ENCODE peak calls at places on chromosomes 13 and 19, in seven cellular contexts. C, N, X, L, H, O and S are unnamed samples.

GRCh38 chr13:97540696-97541095 is 106.7 kb downstream of the RAP2A start:
- DNase-seq in O (no peak), C (no peak), N (no peak), H (no peak), X (no peak), L (no peak), S (no peak)

GRCh38 chr13:76677047-76677446 is 209.2 kb downstream of the KCTD12 start:
- DNase-seq in L (peak), O (peak), X (no peak), C (no peak), H (no peak), N (no peak), S (no peak)

GRCh38 chr13:42548731-42549554 is 25.0 kb upstream of the TNFSF11 start:
- DNase-seq in X (no peak), H (peak), O (no peak), N (no peak), C (no peak), L (peak), S (no peak)

GRCh38 chr13:84279166-84279565 is 396.9 kb upstream of the SLITRK1 start:
- DNase-seq in X (no peak), O (no peak), H (no peak), C (no peak), L (no peak), N (no peak), S (no peak)

GRCh38 chr13:41267106-41267505 is 3.7 kb upstream of the MTRF1 start:
- DNase-seq in H (no peak), O (no peak), N (no peak), C (no peak), L (no peak), X (no peak), S (no peak)

GRCh38 chr13:114131581-114132418 is 623 bp downstream of the RASA3 start:
- DNase-seq in H (peak), X (no peak), L (no peak), N (no peak), C (peak), O (no peak), S (no peak)

GRCh38 chr13:24670927-24671326 is 9.3 kb upstream of the ATP12A start:
- DNase-seq in C (peak), N (no peak), L (peak), H (no peak), X (no peak), O (no peak), S (no peak)

GRCh38 chr13:29761815-29762214 is 88.6 kb downstream of the UBL3 start:
- DNase-seq in C (no peak), O (no peak), N (no peak), X (no peak), L (no peak), H (no peak), S (no peak)

GRCh38 chr19:49638360-49638759 is 1.6 kb downstream of the RRAS start:
- DNase-seq in L (no peak), C (no peak), X (no peak), N (no peak), O (no peak), H (no peak), S (no peak)

GRCh38 chr19:51490676-51491075 is 10.9 kb downstream of the SIGLEC12 start:
- DNase-seq in L (no peak), O (no peak), N (no peak), C (no peak), X (no peak), H (no peak), S (no peak)

GRCh38 chr13:87536899-87537298 is 134.3 kb upstream of the SLITRK5 start:
- DNase-seq in N (no peak), O (no peak), X (no peak), H (no peak), C (no peak), L (no peak), S (no peak)

GRCh38 chr19:15562861-15563260 is 52.2 kb upstream of the CYP4F8 start:
- DNase-seq in X (peak), L (no peak), O (no peak), H (no peak), N (no peak), C (no peak), S (peak)

GRCh38 chr13:110347088-110347487 is 40.0 kb downstream of the COL4A2 start:
- DNase-seq in X (no peak), L (no peak), C (no peak), O (no peak), H (no peak), N (no peak), S (no peak)

GRCh38 chr19:821976-822773 is 420 bp upstream of the PLPPR3 start:
- DNase-seq in L (no peak), X (no peak), O (no peak), H (no peak), N (no peak), C (no peak), S (no peak)

DNA sequence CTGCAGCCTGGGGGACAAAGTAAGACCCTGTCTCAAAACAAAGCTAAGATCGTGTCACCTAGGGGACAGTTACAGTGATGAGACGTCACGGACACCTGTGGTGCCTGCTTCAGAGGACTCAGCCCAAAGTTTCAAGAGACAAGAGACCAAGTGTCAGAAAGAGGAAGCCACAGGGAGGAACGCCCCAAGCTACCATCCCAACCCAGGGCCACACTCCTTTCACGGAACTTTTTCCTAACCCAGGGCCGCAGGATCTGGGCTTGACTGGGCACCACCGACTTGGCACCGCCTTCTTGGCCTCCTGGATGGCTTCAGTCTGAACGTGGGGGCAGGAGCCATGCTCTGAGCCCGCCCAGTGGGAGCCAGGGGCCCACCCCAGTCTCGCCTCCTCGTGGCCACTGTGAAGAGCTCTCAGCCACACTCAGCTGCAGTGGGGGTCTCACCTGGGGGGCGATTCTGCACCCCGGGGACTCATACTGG is 8.5 kb downstream of the MOB3A start:
- DNase-seq in H (no peak), O (no peak), C (peak), X (no peak), L (no peak), N (no peak), S (no peak)
- TF ChIP-seq CTCF in H (peak), O (no peak), C (peak), X (no peak), L (no peak), N (no peak), S (no peak)

GRCh38 chr13:112652512-112653458 is 37.1 kb upstream of the ATP11A start:
- DNase-seq in H (no peak), N (no peak), X (no peak), O (no peak), L (no peak), C (no peak), S (no peak)
- TF ChIP-seq CTCF in H (no peak), N (no peak), X (no peak), O (no peak), L (no peak), C (no peak), S (no peak)

GRCh38 chr13:45882626-45883025 is 31.1 kb upstream of the SIAH3 start:
- DNase-seq in H (no peak), N (no peak), X (no peak), C (no peak), L (no peak), O (no peak), S (no peak)

GRCh38 chr13:45876781-45877180 is 25.2 kb upstream of the SIAH3 start:
- DNase-seq in N (no peak), O (no peak), H (no peak), X (no peak), L (no peak), C (no peak), S (no peak)

GRCh38 chr13:45880242-45880641 is 28.7 kb upstream of the SIAH3 start:
- DNase-seq in H (no peak), O (no peak), X (no peak), L (no peak), N (no peak), C (no peak), S (no peak)

GRCh38 chr13:45878966-45879365 is 27.4 kb upstream of the SIAH3 start:
- DNase-seq in O (no peak), X (no peak), H (no peak), C (no peak), N (no peak), L (no peak), S (no peak)

DNA sequence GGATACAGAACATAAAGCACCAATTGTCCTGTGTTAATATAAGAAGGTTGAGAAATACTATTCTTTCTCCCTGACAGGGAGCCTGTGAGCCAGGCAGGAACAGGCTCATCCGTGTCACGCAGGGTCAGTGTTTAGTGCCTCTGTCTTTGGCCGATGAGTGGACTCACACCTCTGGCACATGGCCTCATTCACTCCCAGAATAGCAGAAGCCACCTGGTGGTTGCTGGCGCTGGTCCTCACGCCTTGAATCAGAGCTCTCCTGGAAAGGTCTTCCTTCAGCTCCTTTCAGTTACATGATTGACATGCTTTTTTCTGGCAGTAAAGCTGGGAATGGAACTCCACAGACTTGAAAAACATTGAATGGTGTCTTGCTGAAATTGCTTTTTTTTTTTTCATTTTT is 28.1 kb upstream of the SIAH3 start:
- DNase-seq in H (no peak), C (no peak), O (no peak), L (no peak), N (no peak), X (no peak), S (no peak)
- TF ChIP-seq CTCF in H (no peak), C (no peak), O (peak), L (peak), N (no peak), X (no peak), S (no peak)

GRCh38 chr13:90455861-90456260 is 891.6 kb upstream of the MIR17HG start:
- DNase-seq in H (no peak), C (no peak), L (no peak), X (no peak), O (no peak), N (no peak), S (no peak)
- TF ChIP-seq CTCF in H (no peak), C (no peak), L (peak), X (no peak), O (no peak), N (no peak), S (no peak)